ENCODE peak calls at places on chromosomes 11 and 22, in five cellular contexts. One of them, this sample, is unnamed.

GRCh38 chr11:124769804-124770774 is 8.0 kb upstream of the ESAM start:
- DNase-seq in upper lobe of right lung: no peak
- DNase-seq in colonic mucosa: no peak
- DNase-seq in CD4-positive, alpha-beta T cell: no peak
- DNase-seq in lung: no peak
- DNase-seq in this sample: no peak

GRCh38 chr11:64127267-64128072 is 38.4 kb downstream of the MACROD1 start:
- DNase-seq in upper lobe of right lung: no peak
- DNase-seq in colonic mucosa: no peak
- DNase-seq in CD4-positive, alpha-beta T cell: no peak
- DNase-seq in lung: no peak
- DNase-seq in this sample: no peak

GRCh38 chr11:12287009-12287373 is 90.4 kb upstream of the PARVA start:
- DNase-seq in upper lobe of right lung: no peak
- DNase-seq in colonic mucosa: peak; percentile 38
- DNase-seq in CD4-positive, alpha-beta T cell: no peak
- DNase-seq in lung: peak; percentile 32
- DNase-seq in this sample: peak; percentile 63

GRCh38 chr22:30290679-30291333 is 1.5 kb upstream of the CASTOR1 start:
- DNase-seq in upper lobe of right lung: peak; percentile 91
- DNase-seq in colonic mucosa: peak; percentile 70
- DNase-seq in CD4-positive, alpha-beta T cell: no peak
- DNase-seq in lung: peak; percentile 92
- DNase-seq in this sample: peak; percentile 69

GRCh38 chr22:28444659-28445058 is 235.0 kb downstream of the TTC28 start:
- DNase-seq in upper lobe of right lung: no peak
- DNase-seq in colonic mucosa: no peak
- DNase-seq in CD4-positive, alpha-beta T cell: no peak
- DNase-seq in lung: no peak
- DNase-seq in this sample: no peak

GRCh38 chr11:121889168-121889567 is 226.8 kb downstream of the BLID start:
- DNase-seq in upper lobe of right lung: no peak
- DNase-seq in colonic mucosa: no peak
- DNase-seq in CD4-positive, alpha-beta T cell: no peak
- DNase-seq in lung: no peak
- DNase-seq in this sample: no peak

GRCh38 chr11:134014502-134014901 is 54.4 kb upstream of the JAM3 start:
- DNase-seq in upper lobe of right lung: no peak
- DNase-seq in colonic mucosa: no peak
- DNase-seq in CD4-positive, alpha-beta T cell: no peak
- DNase-seq in lung: no peak
- DNase-seq in this sample: no peak

GRCh38 chr11:30499940-30500339 is 86.2 kb downstream of the MPPED2 start:
- DNase-seq in upper lobe of right lung: no peak
- DNase-seq in colonic mucosa: no peak
- DNase-seq in CD4-positive, alpha-beta T cell: no peak
- DNase-seq in lung: no peak
- DNase-seq in this sample: no peak

GRCh38 chr11:119550330-119550729 is 127.4 kb upstream of the THY1 start:
- DNase-seq in upper lobe of right lung: no peak
- DNase-seq in colonic mucosa: no peak
- DNase-seq in CD4-positive, alpha-beta T cell: no peak
- DNase-seq in lung: no peak
- DNase-seq in this sample: no peak

GRCh38 chr22:45918455-45919370 is 58.2 kb downstream of the WNT7B start:
- DNase-seq in upper lobe of right lung: no peak
- DNase-seq in colonic mucosa: no peak
- DNase-seq in CD4-positive, alpha-beta T cell: no peak
- DNase-seq in lung: peak; percentile 47
- DNase-seq in this sample: peak; percentile 93

GRCh38 chr22:50089231-50090140 is at the start of gene MOV10L1:
- DNase-seq in upper lobe of right lung: no peak
- DNase-seq in colonic mucosa: no peak
- DNase-seq in CD4-positive, alpha-beta T cell: no peak
- DNase-seq in lung: no peak
- DNase-seq in this sample: no peak

GRCh38 chr11:16382638-16383380 is 26.5 kb upstream of the SOX6 start:
- DNase-seq in upper lobe of right lung: no peak
- DNase-seq in colonic mucosa: no peak
- DNase-seq in CD4-positive, alpha-beta T cell: no peak
- DNase-seq in lung: no peak
- DNase-seq in this sample: no peak

GRCh38 chr22:22710719-22711531 is 66.5 kb downstream of the GGTLC2 start:
- DNase-seq in upper lobe of right lung: peak; percentile 84
- DNase-seq in colonic mucosa: peak; percentile 77
- DNase-seq in CD4-positive, alpha-beta T cell: peak; percentile 74
- DNase-seq in lung: peak; percentile 69
- DNase-seq in this sample: peak; percentile 83

GRCh38 chr11:77418155-77418980 is 55.5 kb downstream of the PAK1 start:
- DNase-seq in upper lobe of right lung: no peak
- DNase-seq in colonic mucosa: no peak
- DNase-seq in CD4-positive, alpha-beta T cell: no peak
- DNase-seq in lung: no peak
- DNase-seq in this sample: no peak

GRCh38 chr22:27879923-27880322 is 39.1 kb downstream of the PITPNB start:
- DNase-seq in upper lobe of right lung: no peak
- DNase-seq in colonic mucosa: no peak
- DNase-seq in CD4-positive, alpha-beta T cell: no peak
- DNase-seq in lung: no peak
- DNase-seq in this sample: peak; percentile 27

GRCh38 chr11:31355817-31356216 is 13.7 kb downstream of the DCDC1 start:
- DNase-seq in upper lobe of right lung: no peak
- DNase-seq in colonic mucosa: no peak
- DNase-seq in CD4-positive, alpha-beta T cell: no peak
- DNase-seq in lung: no peak
- DNase-seq in this sample: no peak

GRCh38 chr11:22539851-22540376 is 85.7 kb downstream of the FANCF start:
- DNase-seq in upper lobe of right lung: no peak
- DNase-seq in colonic mucosa: no peak
- DNase-seq in CD4-positive, alpha-beta T cell: no peak
- DNase-seq in lung: no peak
- DNase-seq in this sample: peak; percentile 16

GRCh38 chr11:12123177-12123576 is 12.8 kb downstream of the MICAL2 start:
- DNase-seq in upper lobe of right lung: no peak
- DNase-seq in colonic mucosa: no peak
- DNase-seq in CD4-positive, alpha-beta T cell: no peak
- DNase-seq in lung: no peak
- DNase-seq in this sample: no peak

GRCh38 chr22:39292561-39293074 is 26.8 kb downstream of the RPL3 start:
- DNase-seq in upper lobe of right lung: peak; percentile 96
- DNase-seq in colonic mucosa: peak; percentile 90
- DNase-seq in CD4-positive, alpha-beta T cell: no peak
- DNase-seq in lung: peak; percentile 90
- DNase-seq in this sample: peak; percentile 95

GRCh38 chr11:62680825-62681240 is 2.0 kb upstream of the UBXN1 start:
- DNase-seq in upper lobe of right lung: no peak
- DNase-seq in colonic mucosa: peak; percentile 59
- DNase-seq in CD4-positive, alpha-beta T cell: peak; percentile 14
- DNase-seq in lung: peak; percentile 51
- DNase-seq in this sample: peak; percentile 64

GRCh38 chr11:47466201-47466600 is 17.3 kb upstream of the RAPSN start:
- DNase-seq in upper lobe of right lung: no peak
- DNase-seq in colonic mucosa: no peak
- DNase-seq in CD4-positive, alpha-beta T cell: no peak
- DNase-seq in lung: no peak
- DNase-seq in this sample: no peak

GRCh38 chr11:86138958-86139357 is 70.1 kb upstream of the PICALM start:
- DNase-seq in upper lobe of right lung: no peak
- DNase-seq in colonic mucosa: no peak
- DNase-seq in CD4-positive, alpha-beta T cell: no peak
- DNase-seq in lung: no peak
- DNase-seq in this sample: no peak

DNA sequence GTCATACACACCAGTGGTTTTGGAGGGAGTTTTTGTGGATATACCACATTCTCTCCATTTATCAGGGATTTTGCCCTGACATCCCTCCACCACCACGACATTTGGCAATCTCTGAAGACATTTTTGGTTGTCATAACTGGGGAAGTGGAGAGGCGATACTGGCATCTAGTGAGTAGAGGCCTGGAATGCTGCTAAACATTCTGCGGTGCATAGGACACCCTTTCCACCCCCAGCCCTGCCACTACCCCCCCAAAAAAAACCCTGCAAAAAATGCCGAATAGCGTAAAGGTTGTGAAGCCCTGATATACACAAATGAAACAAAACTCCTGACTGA is 560 bp upstream of the TPST2 start:
- DNase-seq in upper lobe of right lung: no peak
- DNase-seq in colonic mucosa: peak; percentile 26
- DNase-seq in CD4-positive, alpha-beta T cell: no peak
- DNase-seq in lung: no peak
- DNase-seq in this sample: no peak
- TF ChIP-seq CTCF in upper lobe of right lung: no peak
- TF ChIP-seq CTCF in colonic mucosa: no peak
- TF ChIP-seq CTCF in CD4-positive, alpha-beta T cell: no peak
- TF ChIP-seq CTCF in lung: no peak
- TF ChIP-seq CTCF in this sample: no peak

DNA sequence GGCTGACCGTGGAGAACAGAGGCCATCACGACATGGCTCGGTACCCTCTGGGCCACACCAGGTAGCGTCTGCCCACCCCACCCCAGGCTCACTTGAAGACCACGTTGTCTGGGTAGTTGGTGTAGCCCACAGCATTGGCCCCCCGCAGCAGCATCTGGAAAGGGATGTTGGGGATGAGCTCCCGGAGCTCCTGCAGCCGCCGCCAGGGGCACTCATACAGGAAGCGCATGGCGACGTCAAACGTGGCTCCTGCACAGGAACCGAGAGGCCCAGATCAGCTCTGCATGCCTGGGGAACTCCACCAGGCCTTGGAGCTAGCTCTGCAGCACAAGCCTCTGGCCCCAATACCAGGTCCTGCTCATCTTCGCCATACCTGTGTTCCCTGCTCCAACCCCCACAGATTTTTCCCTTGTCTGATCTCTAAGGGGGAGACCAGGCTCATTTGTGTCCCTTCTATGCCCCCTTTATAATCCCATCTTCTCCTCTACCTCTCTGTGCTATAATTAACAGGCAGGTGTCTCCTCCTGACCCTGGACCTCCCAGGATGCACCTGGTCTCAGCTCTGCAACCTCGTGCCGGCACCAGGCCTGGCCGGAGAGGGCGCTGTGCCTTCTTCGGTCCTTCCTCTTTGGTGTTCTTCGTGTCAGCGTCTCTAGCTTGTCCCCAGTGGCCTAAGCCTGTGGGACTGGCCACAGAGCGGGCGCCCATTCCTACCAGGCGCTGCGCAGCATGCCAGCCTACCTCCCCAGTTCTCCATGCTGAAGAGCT is 5.0 kb upstream of the LRFN4 start:
- DNase-seq in upper lobe of right lung: peak; percentile 65
- DNase-seq in colonic mucosa: no peak
- DNase-seq in CD4-positive, alpha-beta T cell: no peak
- DNase-seq in lung: no peak
- DNase-seq in this sample: no peak
- TF ChIP-seq CTCF in upper lobe of right lung: no peak
- TF ChIP-seq CTCF in colonic mucosa: no peak
- TF ChIP-seq CTCF in CD4-positive, alpha-beta T cell: no peak
- TF ChIP-seq CTCF in lung: no peak
- TF ChIP-seq CTCF in this sample: no peak

GRCh38 chr11:104259121-104259610 is 95.2 kb upstream of the PDGFD start:
- DNase-seq in upper lobe of right lung: no peak
- DNase-seq in colonic mucosa: no peak
- DNase-seq in CD4-positive, alpha-beta T cell: no peak
- DNase-seq in lung: no peak
- DNase-seq in this sample: no peak

GRCh38 chr11:104254347-104254746 is 90.4 kb upstream of the PDGFD start:
- DNase-seq in upper lobe of right lung: peak; percentile 43
- DNase-seq in colonic mucosa: peak; percentile 29
- DNase-seq in CD4-positive, alpha-beta T cell: no peak
- DNase-seq in lung: no peak
- DNase-seq in this sample: peak; percentile 40

GRCh38 chr11:104260456-104260855 is 96.5 kb upstream of the PDGFD start:
- DNase-seq in upper lobe of right lung: no peak
- DNase-seq in colonic mucosa: no peak
- DNase-seq in CD4-positive, alpha-beta T cell: no peak
- DNase-seq in lung: no peak
- DNase-seq in this sample: no peak

GRCh38 chr11:104256525-104256924 is 92.6 kb upstream of the PDGFD start:
- DNase-seq in upper lobe of right lung: no peak
- DNase-seq in colonic mucosa: no peak
- DNase-seq in CD4-positive, alpha-beta T cell: no peak
- DNase-seq in lung: no peak
- DNase-seq in this sample: no peak
- TF ChIP-seq CTCF in upper lobe of right lung: no peak
- TF ChIP-seq CTCF in colonic mucosa: no peak
- TF ChIP-seq CTCF in CD4-positive, alpha-beta T cell: no peak
- TF ChIP-seq CTCF in lung: no peak
- TF ChIP-seq CTCF in this sample: no peak

GRCh38 chr11:78921517-78921916 is 346.9 kb upstream of the NARS2 start:
- DNase-seq in upper lobe of right lung: no peak
- DNase-seq in colonic mucosa: no peak
- DNase-seq in CD4-positive, alpha-beta T cell: no peak
- DNase-seq in lung: no peak
- DNase-seq in this sample: no peak

GRCh38 chr11:78912778-78913177 is 338.1 kb upstream of the NARS2 start:
- DNase-seq in upper lobe of right lung: no peak
- DNase-seq in colonic mucosa: no peak
- DNase-seq in CD4-positive, alpha-beta T cell: no peak
- DNase-seq in lung: no peak
- DNase-seq in this sample: no peak

GRCh38 chr11:78920329-78920728 is 345.7 kb upstream of the NARS2 start:
- DNase-seq in upper lobe of right lung: no peak
- DNase-seq in colonic mucosa: no peak
- DNase-seq in CD4-positive, alpha-beta T cell: no peak
- DNase-seq in lung: no peak
- DNase-seq in this sample: no peak

GRCh38 chr11:78914503-78914902 is 339.8 kb upstream of the NARS2 start:
- DNase-seq in upper lobe of right lung: no peak
- DNase-seq in colonic mucosa: no peak
- DNase-seq in CD4-positive, alpha-beta T cell: no peak
- DNase-seq in lung: no peak
- DNase-seq in this sample: no peak

DNA sequence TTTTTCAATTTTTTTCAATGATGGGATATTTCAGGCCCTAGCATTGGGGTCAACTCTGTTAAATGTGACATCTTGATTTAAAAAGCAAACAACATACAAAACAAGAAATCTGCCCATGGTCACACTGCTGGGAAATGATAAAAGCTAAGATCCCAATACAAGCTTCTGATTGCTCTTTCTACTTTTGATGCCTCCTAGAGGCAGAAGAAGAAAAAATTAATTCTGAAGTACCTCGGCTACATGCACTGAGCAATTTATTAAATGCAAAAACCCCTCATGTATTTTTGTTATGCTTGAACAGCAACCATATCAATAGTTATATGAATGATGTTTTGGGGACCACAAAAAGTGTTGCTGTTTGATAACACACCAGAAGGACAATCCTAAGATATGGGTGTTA is 342.1 kb upstream of the NARS2 start:
- DNase-seq in upper lobe of right lung: no peak
- DNase-seq in colonic mucosa: no peak
- DNase-seq in CD4-positive, alpha-beta T cell: no peak
- DNase-seq in lung: no peak
- DNase-seq in this sample: no peak
- TF ChIP-seq CTCF in upper lobe of right lung: no peak
- TF ChIP-seq CTCF in colonic mucosa: no peak
- TF ChIP-seq CTCF in CD4-positive, alpha-beta T cell: no peak
- TF ChIP-seq CTCF in lung: no peak
- TF ChIP-seq CTCF in this sample: no peak

GRCh38 chr11:20754957-20755356 is 85.6 kb downstream of the NELL1 start:
- DNase-seq in upper lobe of right lung: no peak
- DNase-seq in colonic mucosa: no peak
- DNase-seq in CD4-positive, alpha-beta T cell: no peak
- DNase-seq in lung: no peak
- DNase-seq in this sample: no peak
- TF ChIP-seq CTCF in upper lobe of right lung: no peak
- TF ChIP-seq CTCF in colonic mucosa: no peak
- TF ChIP-seq CTCF in CD4-positive, alpha-beta T cell: no peak
- TF ChIP-seq CTCF in lung: no peak
- TF ChIP-seq CTCF in this sample: no peak